ENCODE peak calls at places on chromosomes 3 and 15, in five cellular contexts. Y is neuronal stem cell, U is H1, M is trophoblast cell, F is mesenchymal stem cell. L is an unnamed sample.

GRCh38 chr3:83633758-83634157 is 1325.0 kb upstream of the CADM2 start:
- DNase-seq in Y (no peak), U (no peak), M (no peak), F (no peak), L (no peak)

GRCh38 chr3:102297259-102297658 is 137.6 kb upstream of the ZPLD1 start:
- DNase-seq in Y (no peak), U (no peak), M (no peak), F (no peak), L (no peak)

GRCh38 chr3:10855871-10856662 is 40.0 kb downstream of the SLC6A11 start:
- DNase-seq in Y (no peak), U (no peak), M (no peak), F (no peak), L (no peak)

GRCh38 chr3:161599702-161600101 is 103.1 kb downstream of the OTOL1 start:
- DNase-seq in Y (no peak), U (no peak), M (no peak), F (no peak), L (no peak)

GRCh38 chr3:185843126-185843525 is 18.3 kb upstream of the IGF2BP2 start:
- DNase-seq in Y (no peak), U (no peak), M (no peak), F (no peak), L (no peak)

GRCh38 chr3:162978136-162978535 is 1481.5 kb downstream of the OTOL1 start:
- DNase-seq in Y (no peak), U (no peak), M (no peak), F (no peak), L (no peak)

GRCh38 chr3:173983353-173983752 is 585.8 kb downstream of the NLGN1 start:
- DNase-seq in Y (no peak), U (no peak), M (no peak), F (peak; percentile 29), L (no peak)

GRCh38 chr3:124078978-124079911 is 87.3 kb upstream of the ROPN1 start:
- DNase-seq in Y (peak; percentile 31), U (no peak), M (peak; percentile 14), F (peak; percentile 36), L (no peak)

GRCh38 chr3:28799084-28799483 is 450.5 kb upstream of the AZI2 start:
- DNase-seq in Y (no peak), U (no peak), M (peak; percentile 11), F (no peak), L (no peak)

GRCh38 chr15:73941449-73941848 is 15.2 kb downstream of the LOXL1 start:
- DNase-seq in Y (no peak), U (no peak), M (no peak), F (no peak), L (no peak)

GRCh38 chr3:194687638-194688206 is 2.0 kb downstream of the FAM43A start:
- DNase-seq in Y (peak; percentile 82), U (peak; percentile 51), M (peak; percentile 77), F (peak; percentile 86), L (peak; percentile 94)

GRCh38 chr3:172140499-172141391 is 101.4 kb downstream of the FNDC3B start:
- DNase-seq in Y (no peak), U (no peak), M (peak; percentile 97), F (peak; percentile 100), L (no peak)

GRCh38 chr3:38840987-38841386 is 25.0 kb upstream of the SCN10A start:
- DNase-seq in Y (no peak), U (no peak), M (no peak), F (no peak), L (no peak)

GRCh38 chr3:83453010-83453409 is 1505.8 kb upstream of the CADM2 start:
- DNase-seq in Y (no peak), U (no peak), M (no peak), F (no peak), L (no peak)

GRCh38 chr15:68504721-68505090 is 72.7 kb upstream of the ITGA11 start:
- DNase-seq in Y (no peak), U (no peak), M (no peak), F (no peak), L (peak; percentile 27)

GRCh38 chr15:75177360-75178071 is 24.2 kb upstream of the C15orf39 start:
- DNase-seq in Y (no peak), U (no peak), M (no peak), F (peak; percentile 35), L (no peak)

GRCh38 chr3:48655586-48655985 is 7.1 kb downstream of the CELSR3 start:
- DNase-seq in Y (no peak), U (no peak), M (no peak), F (no peak), L (no peak)

GRCh38 chr3:69425249-69425648 is 39.4 kb upstream of the FRMD4B start:
- DNase-seq in Y (no peak), U (no peak), M (peak; percentile 21), F (peak; percentile 36), L (peak; percentile 37)

GRCh38 chr15:71103102-71103676 is 12.1 kb upstream of the THSD4 start:
- DNase-seq in Y (no peak), U (no peak), M (no peak), F (peak; percentile 39), L (no peak)

GRCh38 chr3:143352850-143353550 is 233.4 kb downstream of the CHST2 start:
- DNase-seq in Y (no peak), U (no peak), M (no peak), F (no peak), L (no peak)

GRCh38 chr3:65871305-65872141 is 167.2 kb downstream of the MAGI1 start:
- DNase-seq in Y (no peak), U (no peak), M (no peak), F (no peak), L (no peak)

GRCh38 chr3:151770941-151771340 is 37.2 kb downstream of the AADACL2 start:
- DNase-seq in Y (no peak), U (no peak), M (peak; percentile 46), F (peak; percentile 62), L (no peak)

DNA sequence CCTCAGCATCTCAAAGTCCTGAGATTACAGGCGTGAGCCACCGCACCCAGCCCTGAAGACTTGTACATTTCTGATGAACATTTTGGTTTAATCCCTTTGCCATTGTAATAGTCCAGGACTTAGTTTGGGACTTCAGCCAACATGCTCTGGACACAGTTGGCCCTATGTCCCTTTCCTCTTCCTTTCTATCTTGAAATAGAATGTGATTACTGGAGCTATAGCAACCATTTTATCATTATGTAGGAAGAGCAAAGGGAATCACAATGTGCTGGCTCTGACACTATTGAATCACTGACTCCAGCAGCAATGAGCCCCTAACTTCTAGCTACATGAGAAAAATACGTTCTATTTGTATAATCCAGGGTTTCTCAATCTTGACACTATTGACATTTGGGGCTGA is 34.8 kb upstream of the MRPL3 start:
- DNase-seq in Y (no peak), U (no peak), M (no peak), F (no peak), L (no peak)
- H4K91ac ChIP-seq in Y (no peak overlapping the region), U (no peak overlapping the region), M (no peak overlapping the region), F (no peak overlapping the region), L (no peak overlapping the region)

DNA sequence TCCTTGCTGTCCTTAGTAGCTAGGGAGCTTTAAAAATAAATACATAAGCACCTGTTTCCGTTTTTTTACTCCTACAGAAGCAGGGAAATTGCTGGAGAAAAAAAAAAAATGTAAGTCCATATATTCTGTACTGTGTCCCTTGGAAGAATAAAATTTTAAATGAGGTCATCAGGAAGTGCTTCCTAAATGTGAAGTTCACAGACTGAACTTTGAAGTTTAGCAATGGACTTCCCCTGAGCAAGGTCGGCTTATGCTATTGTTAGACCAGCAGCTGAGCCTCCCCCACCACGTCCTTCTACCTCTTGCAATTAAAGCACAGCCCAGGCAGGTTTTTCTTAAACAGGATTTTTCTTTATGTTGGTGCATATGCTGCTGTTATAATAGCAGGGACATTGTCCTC is 26.3 kb downstream of the LIPC start:
- DNase-seq in Y (no peak), U (no peak), M (no peak), F (peak; percentile 43), L (no peak)
- H2BK12ac ChIP-seq in Y (no peak overlapping the region), U (no peak overlapping the region), M (no peak overlapping the region), F (no peak overlapping the region), L (no peak overlapping the region)

DNA sequence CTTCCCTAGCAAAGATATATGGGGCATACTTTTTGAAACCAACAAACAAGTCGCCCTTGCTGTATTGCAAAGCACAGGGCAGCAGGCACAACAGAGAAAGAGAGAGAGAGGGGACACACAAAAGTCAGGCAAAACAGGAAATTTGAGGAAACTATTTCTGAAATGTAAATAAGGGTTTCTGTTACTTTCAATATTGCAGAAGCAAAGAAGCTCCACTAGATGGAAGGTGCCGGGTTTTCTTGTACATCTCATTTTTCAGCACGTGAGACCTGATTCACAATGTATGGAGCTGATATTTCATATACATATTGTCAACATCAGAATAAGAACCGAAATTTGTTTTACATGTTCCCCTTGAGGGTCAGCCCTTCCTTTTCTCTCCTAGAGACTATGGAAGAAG is 127.4 kb downstream of the FOXP1 start:
- DNase-seq in Y (no peak), U (no peak), M (no peak), F (peak; percentile 22), L (no peak)
- H4K91ac ChIP-seq in Y (no peak overlapping the region), U (no peak overlapping the region), M (no peak overlapping the region), F (no peak overlapping the region), L (no peak overlapping the region)

DNA sequence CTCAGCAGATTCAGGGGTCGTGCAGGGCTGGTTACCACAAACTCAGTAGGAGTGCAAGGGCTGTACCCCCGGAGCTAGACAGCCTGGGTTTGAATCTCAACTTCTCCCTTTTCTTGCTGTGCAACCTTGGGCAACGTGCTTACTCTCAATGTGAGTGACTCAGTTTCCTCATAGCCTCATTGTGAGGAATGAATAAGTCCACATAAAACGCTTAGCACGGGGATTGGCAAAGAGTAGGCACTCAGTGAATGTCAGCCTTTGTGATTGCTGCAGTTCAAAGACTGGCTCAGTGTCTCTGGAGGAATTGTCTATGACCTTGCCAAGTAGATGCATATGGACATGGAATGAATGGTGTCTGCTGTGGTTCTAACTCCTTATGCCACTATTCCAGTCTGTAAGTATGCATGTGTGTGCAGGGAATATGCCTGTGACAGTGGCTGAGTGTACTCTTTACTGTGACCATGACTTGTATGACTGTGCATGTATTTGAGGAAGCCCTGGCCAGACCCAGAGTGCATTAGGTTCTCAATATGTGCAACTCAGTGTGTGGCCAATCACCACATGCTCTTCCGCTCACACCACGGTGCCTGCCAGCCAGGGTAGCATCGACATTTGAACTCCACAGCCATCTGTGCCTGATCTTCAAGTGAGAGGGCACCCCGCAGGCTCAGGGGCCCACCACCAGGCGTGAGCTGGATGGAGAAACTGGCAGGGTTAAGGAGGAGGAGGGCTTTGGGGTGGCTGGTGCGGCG is 900 bp upstream of the HYAL3 start:
- DNase-seq in Y (no peak), U (no peak), M (no peak), F (peak; percentile 45), L (no peak)
- H2BK12ac ChIP-seq in Y (no peak overlapping the region), U (peak overlapping the region; percentile 35), M (peak overlapping the region; percentile 74), F (no peak overlapping the region), L (peak overlapping the region; percentile 3)